ENCODE peak calls at places on chromosomes 1 and 21, in five cellular contexts. X, Q, C, T and V are unnamed samples.

GRCh38 chr1:38527373-38527966 is 332.1 kb downstream of the RRAGC start:
- DNase-seq in T (no peak), C (no peak), Q (no peak), X (no peak), V (no peak)

GRCh38 chr1:218705911-218706893 is 361.1 kb downstream of the TGFB2 start:
- DNase-seq in X (peak), Q (peak), C (peak), T (no peak), V (peak)

GRCh38 chr1:203208181-203208580 is 21.3 kb downstream of the CHIT1 start:
- DNase-seq in X (no peak), Q (no peak), C (no peak), T (no peak), V (no peak)

GRCh38 chr1:156623946-156624813 is 5.0 kb downstream of the HAPLN2 start:
- DNase-seq in C (peak), X (no peak), T (peak), Q (peak), V (peak)

GRCh38 chr1:203335503-203335902 is 15.4 kb downstream of the FMOD start:
- DNase-seq in Q (no peak), X (no peak), T (no peak), C (no peak), V (no peak)

GRCh38 chr1:200740291-200741212 is 1.9 kb downstream of the CAMSAP2 start:
- DNase-seq in Q (peak), T (no peak), C (peak), X (no peak), V (peak)

GRCh38 chr1:12232221-12232620 is 2.4 kb downstream of the VPS13D start:
- DNase-seq in X (no peak), T (no peak), Q (no peak), C (no peak), V (no peak)

GRCh38 chr1:43329995-43330751 is 7.4 kb upstream of the MPL start:
- DNase-seq in Q (peak), C (peak), X (peak), T (no peak), V (peak)

GRCh38 chr1:221166559-221167318 is 287.5 kb downstream of the HLX start:
- DNase-seq in C (no peak), Q (no peak), T (no peak), X (no peak), V (no peak)

GRCh38 chr1:67843335-67843734 is 10.1 kb upstream of the GNG12 start:
- DNase-seq in X (peak), T (no peak), C (peak), Q (no peak), V (peak)

GRCh38 chr1:61496501-61496900 is 228.4 kb downstream of the TM2D1 start:
- DNase-seq in T (no peak), Q (peak), X (no peak), C (peak), V (peak)

GRCh38 chr1:230826166-230826875 is 42.0 kb downstream of the C1orf198 start:
- DNase-seq in C (peak), Q (peak), X (no peak), T (no peak), V (no peak)

GRCh38 chr1:1156140-1157032 is 17.3 kb upstream of the TTLL10 start:
- DNase-seq in Q (no peak), T (no peak), C (no peak), X (no peak), V (no peak)

GRCh38 chr1:26254404-26254803 is 20.4 kb downstream of the CEP85 start:
- DNase-seq in X (no peak), C (no peak), Q (no peak), T (no peak), V (peak)

GRCh38 chr1:185483647-185484450 is 166.8 kb upstream of the IVNS1ABP start:
- DNase-seq in C (peak), X (peak), Q (peak), T (peak), V (peak)

GRCh38 chr21:35896060-35896459 is 164.3 kb downstream of the SETD4 start:
- DNase-seq in Q (no peak), X (no peak), C (no peak), T (no peak), V (no peak)

GRCh38 chr1:935751-936231 is 12.1 kb downstream of the SAMD11 start:
- DNase-seq in X (no peak), T (peak), C (no peak), Q (no peak), V (no peak)

GRCh38 chr1:241934181-241934815 is 23.3 kb upstream of the BECN2 start:
- DNase-seq in C (peak), T (peak), Q (peak), X (peak), V (peak)

GRCh38 chr1:52237430-52237829 is 95.5 kb downstream of the ZFYVE9 start:
- DNase-seq in T (no peak), Q (peak), C (peak), X (peak), V (peak)

GRCh38 chr1:5455056-5455455 is 537.2 kb downstream of the NPHP4 start:
- DNase-seq in X (no peak), C (no peak), T (peak), Q (no peak), V (no peak)

GRCh38 chr1:206685749-206686485 is 1.2 kb downstream of the MAPKAPK2 start:
- DNase-seq in Q (peak), C (peak), X (peak), T (peak), V (peak)

GRCh38 chr1:83932693-83933092 is 66.2 kb downstream of the TTLL7 start:
- DNase-seq in C (no peak), T (no peak), Q (no peak), X (no peak), V (no peak)

GRCh38 chr1:197268012-197268411 is at the start of gene CRB1:
- DNase-seq in Q (peak), X (no peak), C (peak), T (peak), V (peak)

GRCh38 chr1:36650200-36651065 is 167.7 kb upstream of the CSF3R start:
- DNase-seq in X (peak), T (peak), Q (peak), C (peak), V (peak)

GRCh38 chr1:119968068-119968492 is 71.8 kb upstream of the ADAM30 start:
- DNase-seq in C (peak), X (no peak), T (peak), Q (peak), V (peak)

GRCh38 chr1:36161656-36162531 is 5.9 kb downstream of the MAP7D1 start:
- DNase-seq in Q (peak), T (no peak), X (peak), C (no peak), V (peak)

GRCh38 chr1:18640228-18641004 is 9.8 kb downstream of the PAX7 start:
- DNase-seq in Q (no peak), C (no peak), X (no peak), T (peak), V (no peak)

GRCh38 chr1:36350659-36351171 is 27.3 kb upstream of the EVA1B start:
- DNase-seq in Q (peak), T (no peak), C (peak), X (peak), V (peak)

GRCh38 chr1:51086496-51087271 is 15.3 kb upstream of the C1orf185 start:
- DNase-seq in X (no peak), Q (no peak), C (no peak), T (no peak), V (no peak)

GRCh38 chr1:69263982-69264381 is 303.7 kb upstream of the LRRC7 start:
- DNase-seq in X (peak), C (no peak), Q (peak), T (no peak), V (peak)

GRCh38 chr1:182615468-182616129 is 11.4 kb upstream of the RGS16 start:
- DNase-seq in Q (peak), X (peak), C (peak), T (peak), V (peak)

GRCh38 chr1:97190326-97190725 is 468.7 kb downstream of the PTBP2 start:
- DNase-seq in X (peak), C (peak), Q (peak), T (no peak), V (peak)

GRCh38 chr1:66022904-66023620 is 230.4 kb downstream of the PDE4B start:
- DNase-seq in T (peak), C (peak), X (peak), Q (peak), V (peak)

GRCh38 chr1:176515310-176515709 is 52.3 kb downstream of the PAPPA2 start:
- DNase-seq in X (peak), C (peak), Q (peak), T (no peak), V (peak)

GRCh38 chr1:152035406-152036315 is 1.1 kb downstream of the S100A11 start:
- DNase-seq in C (peak), X (no peak), Q (peak), T (no peak), V (peak)
- TF ChIP-seq CTCF in C (no peak), X (no peak), Q (no peak), T (no peak), V (no peak)

DNA sequence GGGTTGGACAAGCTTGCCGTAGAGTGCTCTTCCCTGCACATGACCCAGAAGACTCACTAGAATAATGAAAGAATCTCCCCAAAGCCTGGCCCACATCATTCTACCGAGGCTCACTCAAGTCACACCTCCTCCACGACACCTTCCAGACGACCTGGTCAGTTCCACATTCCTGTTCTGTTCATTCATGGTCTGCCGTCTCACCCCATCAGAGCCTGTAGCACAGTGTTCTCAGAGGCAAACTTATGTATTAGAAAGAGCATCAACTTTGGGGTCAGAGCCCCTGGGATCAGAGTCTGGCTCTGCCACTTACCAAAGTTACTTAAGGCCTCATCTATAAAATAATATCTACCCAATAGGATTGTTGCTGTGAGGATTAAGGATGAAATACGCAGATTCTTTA is 7.5 kb downstream of the OLFML3 start:
- DNase-seq in T (no peak), C (no peak), X (no peak), Q (no peak), V (no peak)
- H3K4me3 ChIP-seq in T (no peak), C (no peak), X (no peak), Q (no peak), V (no peak)

GRCh38 chr1:154329551-154330131 is 4.3 kb downstream of the ATP8B2 start:
- DNase-seq in Q (no peak), X (no peak), T (no peak), C (peak), V (no peak)

GRCh38 chr1:154330669-154331068 is 5.3 kb downstream of the ATP8B2 start:
- DNase-seq in T (no peak), Q (no peak), C (no peak), X (no peak), V (no peak)

GRCh38 chr1:154327466-154328317 is 2.4 kb downstream of the ATP8B2 start:
- DNase-seq in C (no peak), Q (no peak), X (no peak), T (no peak), V (no peak)

GRCh38 chr1:154328318-154329151 is 3.2 kb downstream of the ATP8B2 start:
- DNase-seq in T (peak), C (peak), Q (peak), X (peak), V (peak)

DNA sequence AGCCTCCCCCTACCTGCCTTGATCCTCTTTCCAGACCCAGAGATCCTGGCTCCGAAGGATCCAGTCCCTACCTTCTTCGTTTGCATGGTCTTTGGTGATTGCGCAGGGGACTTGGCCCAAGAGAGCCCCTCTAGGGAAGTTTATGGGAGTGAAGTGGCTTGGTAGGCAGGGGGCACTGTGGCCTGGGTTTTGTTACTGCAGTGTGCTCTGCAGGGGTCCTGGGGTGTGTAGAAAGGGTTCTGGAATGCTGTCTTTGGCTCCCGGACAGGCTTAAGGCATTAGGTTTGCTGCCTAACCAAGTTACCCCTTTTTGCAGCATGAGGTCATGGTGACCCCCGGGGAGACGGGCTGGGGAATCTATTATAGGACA is 3.8 kb downstream of the ATP8B2 start:
- DNase-seq in Q (no peak), X (no peak), T (peak), C (peak), V (peak)
- TF ChIP-seq CTCF in Q (peak), X (peak), T (peak), C (peak), V (peak)

DNA sequence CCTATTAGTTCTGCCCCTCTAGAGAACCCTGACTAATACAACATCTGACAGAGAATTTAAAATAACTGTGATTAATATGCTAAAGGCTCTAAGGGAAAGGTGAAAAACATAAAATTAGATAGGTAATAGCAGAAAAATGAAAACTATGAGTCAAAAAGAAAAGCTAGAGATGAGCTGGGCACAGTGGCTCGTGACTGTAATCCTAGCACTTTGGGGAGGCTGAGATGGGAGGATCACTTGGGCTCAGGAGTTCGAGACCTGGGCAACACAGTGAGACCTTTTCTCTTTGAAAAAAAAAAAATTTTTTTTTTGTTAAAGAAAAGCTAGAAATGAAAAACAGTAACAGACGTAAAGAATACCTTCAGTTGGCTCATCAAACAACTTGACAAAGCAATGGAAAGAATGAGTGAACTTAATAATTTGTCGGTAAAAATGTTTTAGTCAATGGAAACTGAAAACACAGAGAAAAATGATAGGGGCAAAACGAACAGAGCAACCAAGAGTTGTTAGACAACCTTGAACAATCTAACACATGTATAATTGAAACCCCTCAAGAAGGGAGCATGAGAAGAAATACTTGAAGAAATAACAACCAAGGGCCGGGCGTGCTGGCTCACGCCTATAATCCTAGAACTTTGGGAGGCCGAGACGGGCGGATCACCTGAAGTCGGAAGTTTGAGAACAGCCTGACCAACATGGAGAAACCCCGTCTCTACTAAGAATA is 132.9 kb upstream of the GFI1 start:
- DNase-seq in C (no peak), X (no peak), T (no peak), Q (no peak), V (no peak)
- H3K4me3 ChIP-seq in C (no peak), X (no peak), T (no peak), Q (no peak), V (no peak)

GRCh38 chr21:32337206-32337605 is 38.6 kb downstream of the MRAP start:
- DNase-seq in Q (no peak), T (no peak), C (no peak), X (no peak), V (no peak)

GRCh38 chr21:32336711-32337110 is 38.1 kb downstream of the MRAP start:
- DNase-seq in X (peak), C (peak), Q (peak), T (no peak), V (peak)

GRCh38 chr21:32334980-32335471 is 36.4 kb downstream of the MRAP start:
- DNase-seq in C (peak), X (peak), T (peak), Q (peak), V (no peak)

GRCh38 chr21:32333953-32334673 is 35.5 kb downstream of the MRAP start:
- DNase-seq in T (no peak), Q (no peak), C (no peak), X (no peak), V (no peak)

GRCh38 chr21:32335601-32336575 is 37.2 kb downstream of the MRAP start:
- DNase-seq in C (peak), Q (peak), X (peak), T (no peak), V (peak)
- TF ChIP-seq CTCF in C (no peak), Q (no peak), X (no peak), T (no peak), V (no peak)